ENCODE peak calls at places on chromosome 15, in four cellular contexts. X, J, R and K are unnamed samples.

GRCh38 chr15:78393137-78393536 is 44.9 kb upstream of the IREB2 start:
- DNase-seq in X (no peak), J (no peak), R (no peak), K (no peak)

GRCh38 chr15:52281085-52282035 is 14.2 kb downstream of the MYO5C start:
- DNase-seq in X (peak), R (no peak), J (no peak), K (no peak)

GRCh38 chr15:70111203-70112017 is 13.7 kb upstream of the TLE3 start:
- DNase-seq in X (no peak), R (peak), J (peak), K (peak)

GRCh38 chr15:85089929-85090597 is 108.4 kb downstream of the PDE8A start:
- DNase-seq in X (no peak), R (no peak), J (no peak), K (no peak)

GRCh38 chr15:96011109-96011608 is 319.3 kb upstream of the NR2F2 start:
- DNase-seq in J (no peak), X (no peak), R (no peak), K (no peak)

GRCh38 chr15:45386420-45386819 is 8.1 kb upstream of the GATM start:
- DNase-seq in X (peak), J (no peak), R (no peak), K (no peak)

GRCh38 chr15:56869573-56869972 is 48.9 kb upstream of the TCF12 start:
- DNase-seq in J (peak), R (no peak), X (no peak), K (peak)

GRCh38 chr15:87477759-87478687 is 778.5 kb downstream of the NTRK3 start:
- DNase-seq in J (no peak), R (peak), X (no peak), K (no peak)

GRCh38 chr15:61621146-61621545 is 392.0 kb upstream of the RORA start:
- DNase-seq in R (peak), J (peak), X (peak), K (peak)

GRCh38 chr15:96200357-96200972 is 130.0 kb upstream of the NR2F2 start:
- DNase-seq in R (no peak), X (no peak), J (no peak), K (no peak)

GRCh38 chr15:94026458-94026967 is 204.8 kb upstream of the MCTP2 start:
- DNase-seq in X (no peak), R (no peak), J (no peak), K (peak)

GRCh38 chr15:48703544-48703943 is 58.0 kb upstream of the FBN1 start:
- DNase-seq in R (no peak), J (no peak), X (no peak), K (no peak)

GRCh38 chr15:25668236-25668635 is 194.9 kb downstream of the ATP10A start:
- DNase-seq in J (no peak), R (no peak), X (no peak), K (no peak)

GRCh38 chr15:72375846-72376581 is at the start of gene HEXA:
- DNase-seq in X (peak), J (peak), R (peak), K (peak)

GRCh38 chr15:31869640-31870335 is 160.5 kb upstream of the CHRNA7 start:
- DNase-seq in X (no peak), R (no peak), J (no peak), K (no peak)

GRCh38 chr15:84725001-84725491 is 9.1 kb upstream of the SEC11A start:
- DNase-seq in R (peak), X (no peak), J (no peak), K (peak)

GRCh38 chr15:70142322-70143191 is 44.8 kb upstream of the TLE3 start:
- DNase-seq in X (no peak), R (no peak), J (no peak), K (peak)

GRCh38 chr15:57410373-57410772 is 34.1 kb downstream of the CGNL1 start:
- DNase-seq in R (no peak), J (no peak), X (no peak), K (no peak)

GRCh38 chr15:95826831-95827230 is 503.7 kb upstream of the NR2F2 start:
- DNase-seq in R (no peak), X (no peak), J (no peak), K (no peak)

GRCh38 chr15:76252249-76252648 is 59.0 kb downstream of the ETFA start:
- DNase-seq in R (no peak), X (no peak), J (no peak), K (no peak)

GRCh38 chr15:62342959-62343358 is 177.9 kb upstream of the C2CD4B start:
- DNase-seq in X (no peak), R (no peak), J (no peak), K (no peak)

GRCh38 chr15:93048759-93049161 is 40.3 kb downstream of the RGMA start:
- DNase-seq in R (no peak), X (no peak), J (no peak), K (no peak)

GRCh38 chr15:26771168-26771916 is 1.5 kb downstream of the GABRB3 start:
- DNase-seq in X (peak), R (no peak), J (peak), K (no peak)

GRCh38 chr15:73873889-73874511 is 636 bp downstream of the TBC1D21 start:
- DNase-seq in J (no peak), R (peak), X (peak), K (peak)

GRCh38 chr15:56963126-56963525 is 44.7 kb downstream of the TCF12 start:
- DNase-seq in J (no peak), X (no peak), R (no peak), K (no peak)

DNA sequence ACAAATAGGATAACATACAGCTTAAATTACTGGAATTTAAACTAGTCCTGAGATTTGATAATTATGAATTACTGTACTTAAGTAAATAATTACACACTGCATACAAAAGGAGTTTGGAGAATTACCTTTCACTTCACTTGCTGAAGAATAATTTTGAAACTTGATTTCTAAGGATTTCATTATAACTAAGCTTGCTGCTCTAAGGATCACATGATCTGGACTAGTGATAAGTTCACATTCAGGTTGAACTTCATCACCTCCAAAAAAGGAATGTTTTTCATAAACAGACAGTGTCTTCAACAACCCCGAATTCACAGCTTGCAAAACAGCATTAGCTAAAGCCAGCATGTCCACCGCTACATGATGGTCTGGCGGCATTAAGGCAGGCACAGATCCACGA is 28.5 kb downstream of the LINS1 start:
- DNase-seq in J (no peak), X (no peak), R (no peak), K (no peak)
- H3K9ac ChIP-seq in J (no peak), X (no peak), R (no peak), K (no peak)

GRCh38 chr15:28127036-28127435 is 27.9 kb upstream of the OCA2 start:
- DNase-seq in X (no peak), R (no peak), J (no peak), K (no peak)

GRCh38 chr15:28129261-28129848 is 30.2 kb upstream of the OCA2 start:
- DNase-seq in X (no peak), J (no peak), R (no peak), K (no peak)

GRCh38 chr15:28130651-28131050 is 31.5 kb upstream of the OCA2 start:
- DNase-seq in J (no peak), X (no peak), R (no peak), K (no peak)

GRCh38 chr15:28125673-28126651 is 26.8 kb upstream of the OCA2 start:
- DNase-seq in R (peak), J (no peak), X (peak), K (peak)

DNA sequence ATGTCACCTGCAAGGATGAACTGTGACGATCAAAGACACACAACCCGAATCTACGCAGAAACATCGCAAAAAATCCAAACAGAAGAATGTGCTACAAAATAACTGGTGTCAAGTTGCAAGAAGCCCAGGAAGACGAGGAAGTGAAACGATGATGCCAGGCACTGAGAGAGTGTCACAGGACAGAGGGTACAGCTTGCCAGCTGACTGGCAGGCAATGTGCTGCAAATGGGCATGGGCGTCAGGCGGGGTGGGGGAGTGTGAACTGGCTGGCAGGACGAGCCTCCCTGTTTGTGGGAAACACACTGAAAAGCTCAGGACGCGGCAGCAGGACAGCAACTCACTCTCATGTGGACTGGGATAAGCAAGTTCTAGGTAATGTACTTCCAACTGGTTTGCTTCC is 28.9 kb upstream of the OCA2 start:
- DNase-seq in R (no peak), X (no peak), J (no peak), K (no peak)
- TF ChIP-seq JUN in R (no peak), X (no peak), J (no peak), K (no peak)

DNA sequence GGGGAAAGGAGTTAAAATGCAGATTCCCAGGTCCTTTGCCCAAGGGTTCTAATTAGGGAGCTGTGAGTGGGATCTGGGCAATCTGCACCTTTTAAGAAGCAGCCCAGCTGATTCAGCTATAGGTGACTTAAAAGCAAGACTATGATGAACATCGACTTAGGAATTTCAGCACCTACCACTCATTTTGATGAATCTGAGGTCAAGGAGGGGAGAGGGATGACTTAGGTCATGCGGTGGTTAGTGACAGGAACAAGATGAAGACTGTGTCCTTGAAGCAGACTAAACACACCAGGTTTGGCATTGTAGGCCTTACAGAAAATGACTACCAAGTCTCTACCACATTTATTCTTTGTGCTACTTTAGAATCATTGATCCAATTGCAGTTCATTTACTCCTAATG is 196.3 kb downstream of the DTWD1 start:
- DNase-seq in R (no peak), X (no peak), J (no peak), K (no peak)
- H2AFZ ChIP-seq in R (no peak), X (no peak), J (no peak), K (no peak)

GRCh38 chr15:68204361-68204760 is 771 bp downstream of the CALML4 start:
- DNase-seq in J (no peak), R (no peak), X (no peak), K (no peak)

GRCh38 chr15:68203956-68204355 is 1.2 kb downstream of the CALML4 start:
- DNase-seq in J (no peak), R (no peak), X (no peak), K (no peak)

GRCh38 chr15:68204776-68205557 is at the start of gene CALML4:
- DNase-seq in R (no peak), X (peak), J (no peak), K (peak)

GRCh38 chr15:68201879-68202261 is 3.3 kb downstream of the CALML4 start:
- DNase-seq in R (no peak), X (no peak), J (no peak), K (no peak)

DNA sequence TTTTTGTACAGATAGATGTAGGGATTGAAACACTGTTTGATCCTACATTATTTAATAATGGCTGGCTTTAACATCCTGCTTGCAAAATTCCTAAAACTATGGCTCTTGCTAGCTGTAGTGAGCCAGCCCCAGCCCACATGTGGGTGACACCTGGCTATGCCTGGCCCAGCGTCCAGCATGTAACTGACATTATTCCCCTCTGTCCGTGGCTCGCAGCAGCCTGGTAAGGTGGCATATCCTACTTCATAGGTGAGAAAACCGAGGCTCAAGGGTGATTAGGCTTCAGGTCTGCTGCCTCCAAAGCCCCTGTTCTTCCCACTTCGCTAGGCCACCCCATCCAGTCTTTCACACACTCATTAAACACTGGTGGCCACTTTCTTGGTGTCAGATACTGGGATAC is 1.6 kb downstream of the CALML4 start:
- DNase-seq in R (no peak), X (no peak), J (no peak), K (no peak)
- H3K9ac ChIP-seq in R (peak), X (no peak), J (no peak), K (no peak)

DNA sequence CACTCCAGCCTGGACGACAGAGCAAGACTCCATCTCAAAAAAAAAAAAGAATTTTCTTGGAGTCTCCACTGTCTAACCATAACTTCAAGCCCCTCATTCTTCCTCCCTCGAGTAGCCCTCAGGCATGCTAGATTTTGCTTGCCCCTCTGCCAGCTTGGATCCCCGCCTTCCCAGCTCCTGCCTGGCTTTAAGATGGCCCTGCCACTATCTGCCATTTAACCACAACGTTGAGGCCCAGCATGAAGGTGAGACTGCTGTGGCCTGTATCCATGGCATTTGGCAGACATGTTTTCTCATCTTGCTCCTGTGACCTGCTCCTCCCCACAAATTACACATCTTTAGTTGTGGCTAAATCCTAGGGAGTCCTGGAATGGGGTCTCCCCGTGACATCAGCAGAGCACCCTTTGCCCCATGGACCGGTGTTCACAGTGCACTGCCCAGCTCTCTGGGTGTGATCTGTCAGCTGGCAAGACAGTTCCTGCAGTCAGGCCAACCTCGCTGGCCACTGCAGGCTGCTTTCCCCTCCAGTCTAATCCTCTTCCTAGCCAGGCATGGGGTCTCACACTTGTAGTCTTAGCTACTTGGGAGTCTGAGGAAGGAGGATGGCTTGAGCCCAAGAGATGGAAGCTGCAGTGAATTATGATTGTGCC is 10.4 kb downstream of the VPS18 start:
- DNase-seq in R (no peak), J (no peak), X (no peak), K (no peak)
- TF ChIP-seq JUN in R (no peak), J (no peak), X (no peak), K (no peak)

GRCh38 chr15:67501836-67502461 is 19.0 kb upstream of the C15orf61 start:
- DNase-seq in X (no peak), J (no peak), R (no peak), K (peak)
- H2AFZ ChIP-seq in X (no peak), J (peak), R (peak), K (peak)

GRCh38 chr15:42694398-42694797 is 42.5 kb downstream of the CDAN1 start:
- DNase-seq in R (no peak), J (no peak), X (no peak), K (no peak)

GRCh38 chr15:42692997-42693396 is 43.9 kb downstream of the CDAN1 start:
- DNase-seq in J (no peak), R (no peak), X (no peak), K (no peak)

GRCh38 chr15:42693942-42694341 is 43.0 kb downstream of the CDAN1 start:
- DNase-seq in R (no peak), J (no peak), X (no peak), K (no peak)

GRCh38 chr15:42692536-42692935 is 44.4 kb downstream of the CDAN1 start:
- DNase-seq in X (no peak), R (no peak), J (no peak), K (no peak)

DNA sequence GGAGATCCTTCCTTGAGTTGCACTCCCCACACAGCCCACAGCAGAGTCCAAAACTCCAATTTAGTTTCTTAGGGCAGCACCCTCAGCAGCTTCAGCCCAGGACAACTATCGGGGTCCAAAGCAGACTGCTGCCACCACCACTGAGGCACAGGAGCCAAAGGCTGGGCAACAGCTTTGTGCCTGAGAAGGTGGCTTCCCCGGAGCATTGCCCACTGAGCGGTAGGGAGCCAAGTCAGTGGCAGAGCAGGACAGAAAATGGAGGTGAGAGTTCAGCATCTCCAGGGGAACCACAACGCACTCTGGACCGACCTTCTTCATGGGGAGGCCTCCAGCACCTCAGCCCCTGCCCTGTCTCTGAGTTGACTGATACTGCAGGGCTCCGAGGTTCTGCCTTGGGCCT is 43.4 kb downstream of the CDAN1 start:
- DNase-seq in X (no peak), R (no peak), J (no peak), K (no peak)
- H3K9ac ChIP-seq in X (no peak), R (no peak), J (no peak), K (no peak)

GRCh38 chr15:42020713-42021273 is at the start of gene PLA2G4E:
- DNase-seq in J (no peak), X (no peak), R (no peak), K (no peak)

GRCh38 chr15:42014406-42014805 is 6.4 kb downstream of the PLA2G4E start:
- DNase-seq in J (no peak), R (no peak), X (no peak), K (no peak)

GRCh38 chr15:42016971-42017370 is 3.9 kb downstream of the PLA2G4E start:
- DNase-seq in J (no peak), X (no peak), R (no peak), K (no peak)

GRCh38 chr15:42021593-42021992 is 751 bp upstream of the PLA2G4E start:
- DNase-seq in X (no peak), R (no peak), J (no peak), K (no peak)

GRCh38 chr15:42018306-42019224 is 2.3 kb downstream of the PLA2G4E start:
- DNase-seq in J (no peak), X (no peak), R (no peak), K (no peak)
- TF ChIP-seq JUN in J (no peak), X (no peak), R (no peak), K (no peak)